ENCODE peak calls at places on chromosomes 16 and 17, in nine cellular contexts. Q is thoracic aorta; Y is PC-9; L is CD8-positive, alpha-beta T cell; A is cardiac muscle cell; G is psoas muscle; S is hepatocyte; V is heart right ventricle; J is A549. P is an unnamed sample.

GRCh38 chr17:21275047-21275578 is 9.4 kb upstream of the MAP2K3 start:
- DNase-seq in Q (no peak), Y (no peak), L (no peak), A (no peak), G (peak), S (peak), V (no peak), J (no peak), P (no peak)

GRCh38 chr16:53041196-53041977 is 11.3 kb downstream of the CHD9NB start:
- DNase-seq in Q (no peak), Y (peak), L (no peak), A (peak), G (peak), S (peak), V (peak), J (no peak), P (peak)

GRCh38 chr16:14002416-14002815 is 68.7 kb upstream of the MRTFB start:
- DNase-seq in Q (no peak), Y (no peak), L (no peak), A (no peak), G (no peak), S (no peak), V (no peak), J (no peak), P (no peak)

GRCh38 chr16:49919327-49919726 is 63.4 kb upstream of the ZNF423 start:
- DNase-seq in Q (no peak), Y (no peak), L (no peak), A (no peak), G (no peak), S (no peak), V (no peak), J (no peak), P (no peak)

GRCh38 chr17:61164517-61164916 is 235.1 kb upstream of the TBX2 start:
- DNase-seq in Q (no peak), Y (no peak), L (no peak), A (no peak), G (no peak), S (no peak), V (no peak), J (no peak), P (no peak)

GRCh38 chr17:19713901-19714361 is 2.5 kb downstream of the SLC47A2 start:
- DNase-seq in Q (no peak), Y (no peak), L (no peak), A (no peak), G (no peak), S (no peak), V (no peak), J (no peak), P (no peak)

GRCh38 chr17:35244345-35245195 is 1.7 kb downstream of the SLFN5 start:
- DNase-seq in Q (peak), Y (peak), L (peak), A (peak), G (peak), S (peak), V (peak), J (peak), P (peak)

GRCh38 chr17:71379512-71379911 is 741.3 kb upstream of the SOX9 start:
- DNase-seq in Q (no peak), Y (no peak), L (no peak), A (no peak), G (no peak), S (no peak), V (no peak), J (no peak), P (no peak)

GRCh38 chr17:69450857-69451410 is 36.4 kb downstream of the MAP2K6 start:
- DNase-seq in Q (no peak), Y (no peak), L (no peak), A (peak), G (no peak), S (no peak), V (no peak), J (no peak), P (no peak)

GRCh38 chr17:3886776-3887175 is 6.1 kb downstream of the CAMKK1 start:
- DNase-seq in Q (no peak), Y (no peak), L (no peak), A (no peak), G (no peak), S (no peak), V (peak), J (no peak), P (no peak)

GRCh38 chr17:18960803-18961511 is 9.0 kb downstream of the SLC5A10 start:
- DNase-seq in Q (peak), Y (no peak), L (peak), A (peak), G (peak), S (peak), V (peak), J (peak), P (no peak)

GRCh38 chr16:80066805-80067580 is 466.5 kb upstream of the MAF start:
- DNase-seq in Q (no peak), Y (no peak), L (no peak), A (no peak), G (no peak), S (no peak), V (no peak), J (no peak), P (no peak)

GRCh38 chr16:82649766-82650165 is 23.0 kb downstream of the CDH13 start:
- DNase-seq in Q (no peak), Y (no peak), L (no peak), A (no peak), G (no peak), S (no peak), V (no peak), J (no peak), P (no peak)

GRCh38 chr17:8123695-8124349 is at the start of gene HES7:
- DNase-seq in Q (no peak), Y (no peak), L (no peak), A (no peak), G (peak), S (peak), V (peak), J (peak), P (no peak)

GRCh38 chr16:69328854-69329316 is 1.5 kb downstream of the PDF start:
- DNase-seq in Q (no peak), Y (peak), L (no peak), A (no peak), G (no peak), S (no peak), V (no peak), J (no peak), P (no peak)

GRCh38 chr16:67164599-67165061 is at the start of gene HSF4:
- DNase-seq in Q (no peak), Y (no peak), L (no peak), A (peak), G (peak), S (peak), V (no peak), J (no peak), P (no peak)

GRCh38 chr17:16363749-16364536 is 10.7 kb upstream of the CENPV start:
- DNase-seq in Q (peak), Y (no peak), L (peak), A (peak), G (peak), S (peak), V (peak), J (peak), P (no peak)

GRCh38 chr16:19169081-19169639 is 1.1 kb downstream of the SYT17 start:
- DNase-seq in Q (no peak), Y (no peak), L (no peak), A (no peak), G (peak), S (no peak), V (no peak), J (no peak), P (no peak)

GRCh38 chr16:79751785-79752184 is 151.2 kb upstream of the MAF start:
- DNase-seq in Q (peak), Y (no peak), L (no peak), A (peak), G (peak), S (no peak), V (peak), J (no peak), P (peak)

GRCh38 chr16:86732621-86733297 is 154.4 kb downstream of the FOXL1 start:
- DNase-seq in Q (no peak), Y (no peak), L (no peak), A (peak), G (peak), S (no peak), V (no peak), J (no peak), P (no peak)

GRCh38 chr17:40319651-40320550 is 10.9 kb downstream of the RARA start:
- DNase-seq in Q (no peak), Y (no peak), L (peak), A (no peak), G (peak), S (peak), V (no peak), J (no peak), P (no peak)

GRCh38 chr17:81419333-81419885 is 24.2 kb downstream of the BAHCC1 start:
- DNase-seq in Q (peak), Y (peak), L (no peak), A (peak), G (peak), S (peak), V (peak), J (peak), P (no peak)

GRCh38 chr16:12011565-12011964 is 35.0 kb downstream of the SNX29 start:
- DNase-seq in Q (no peak), Y (no peak), L (no peak), A (no peak), G (no peak), S (no peak), V (no peak), J (no peak), P (no peak)

GRCh38 chr17:49290690-49291326 is 60.2 kb upstream of the PHOSPHO1 start:
- DNase-seq in Q (no peak), Y (no peak), L (no peak), A (peak), G (no peak), S (peak), V (peak), J (peak), P (no peak)

GRCh38 chr17:67689534-67690177 is 28.1 kb upstream of the NOL11 start:
- DNase-seq in Q (peak), Y (peak), L (peak), A (peak), G (no peak), S (peak), V (peak), J (peak), P (no peak)

GRCh38 chr16:27639588-27640276 is 89.8 kb downstream of the KATNIP start:
- DNase-seq in Q (no peak), Y (no peak), L (no peak), A (peak), G (no peak), S (peak), V (peak), J (peak), P (peak)
- H3K27ac ChIP-seq in Q (no peak), Y (no peak), L (no peak), A (peak), G (no peak), S (no peak), V (no peak), J (no peak), P (peak)

GRCh38 chr17:41407226-41407625 is 9.8 kb upstream of the KRT31 start:
- DNase-seq in Q (no peak), Y (no peak), L (no peak), A (no peak), G (no peak), S (no peak), V (no peak), J (no peak), P (no peak)
- H3K27ac ChIP-seq in Q (no peak), Y (no peak), L (no peak), A (no peak), G (no peak), S (no peak), V (no peak), J (no peak), P (no peak)

DNA sequence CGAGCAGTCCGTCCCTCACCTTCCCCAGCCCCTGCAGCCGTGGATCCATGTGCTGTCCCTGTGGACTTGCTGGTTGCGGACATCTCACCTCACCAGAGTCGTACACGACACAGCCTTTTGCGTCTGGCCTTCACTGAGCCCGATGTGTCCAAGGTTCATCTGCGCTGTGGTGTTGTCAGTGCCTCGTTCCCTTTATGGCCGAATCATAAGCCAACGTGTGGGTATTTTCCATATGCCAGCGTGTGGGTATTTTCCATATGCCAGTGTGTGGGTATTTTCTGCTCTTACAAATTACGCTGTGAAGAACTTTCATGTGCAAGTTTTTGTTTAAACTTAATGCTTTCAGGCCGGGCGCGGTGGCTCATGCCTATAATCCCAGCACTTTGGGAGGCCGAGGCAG is 31.6 kb downstream of the TBCD start:
- DNase-seq in Q (no peak), Y (no peak), L (no peak), A (no peak), G (peak), S (no peak), V (no peak), J (no peak), P (no peak)
- H3K27ac ChIP-seq in Q (no peak), Y (no peak), L (no peak), A (no peak), G (no peak), S (no peak), V (peak), J (no peak), P (no peak)

GRCh38 chr16:57070986-57071540 is 21.3 kb upstream of the CPNE2 start:
- DNase-seq in Q (no peak), Y (no peak), L (no peak), A (no peak), G (no peak), S (no peak), V (no peak), J (no peak), P (no peak)

GRCh38 chr16:57071840-57072541 is 20.4 kb upstream of the CPNE2 start:
- DNase-seq in Q (no peak), Y (peak), L (no peak), A (peak), G (no peak), S (no peak), V (no peak), J (peak), P (peak)

GRCh38 chr16:57070424-57070823 is 22.0 kb upstream of the CPNE2 start:
- DNase-seq in Q (no peak), Y (no peak), L (no peak), A (no peak), G (no peak), S (no peak), V (no peak), J (no peak), P (no peak)

GRCh38 chr16:57069053-57069452 is 23.3 kb upstream of the CPNE2 start:
- DNase-seq in Q (no peak), Y (no peak), L (no peak), A (no peak), G (no peak), S (no peak), V (no peak), J (no peak), P (no peak)

DNA sequence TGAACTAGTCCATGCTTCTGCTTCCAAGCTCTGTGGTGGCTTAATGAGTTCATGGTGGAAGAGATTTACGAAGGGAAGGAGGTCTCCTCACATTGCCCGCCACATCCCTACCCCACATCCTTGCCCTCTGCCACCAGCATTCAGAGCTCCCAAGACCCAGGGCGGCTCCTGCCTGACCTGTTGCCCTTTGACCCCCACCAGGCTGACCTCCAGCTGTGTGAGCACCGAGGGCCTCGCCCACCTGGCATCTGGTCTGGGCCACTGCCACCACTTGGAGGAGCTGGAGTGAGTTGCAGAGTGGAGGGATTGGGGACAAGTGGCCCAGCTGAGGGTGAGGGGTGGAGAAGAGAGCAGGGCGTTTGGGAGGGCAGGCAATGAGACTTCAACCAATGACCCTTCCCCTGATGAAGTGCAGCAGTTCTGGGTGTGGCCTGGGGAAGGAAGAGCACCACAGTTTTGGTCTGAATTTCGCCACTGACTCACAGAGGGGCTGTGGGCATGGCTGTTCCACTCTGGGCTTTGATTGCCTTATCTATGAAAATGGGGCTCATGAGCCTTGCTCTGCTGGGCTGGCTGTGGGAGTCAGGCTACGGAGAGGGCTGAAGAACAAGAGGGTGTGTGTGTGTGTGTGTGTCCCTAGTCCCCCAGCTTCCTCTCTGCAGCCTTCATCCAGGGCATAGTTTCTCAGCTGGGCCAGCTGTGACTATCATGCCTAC is 22.6 kb upstream of the CPNE2 start:
- DNase-seq in Q (no peak), Y (no peak), L (no peak), A (no peak), G (no peak), S (no peak), V (no peak), J (no peak), P (no peak)
- H3K27ac ChIP-seq in Q (no peak), Y (no peak), L (peak), A (no peak), G (no peak), S (no peak), V (no peak), J (no peak), P (no peak)

DNA sequence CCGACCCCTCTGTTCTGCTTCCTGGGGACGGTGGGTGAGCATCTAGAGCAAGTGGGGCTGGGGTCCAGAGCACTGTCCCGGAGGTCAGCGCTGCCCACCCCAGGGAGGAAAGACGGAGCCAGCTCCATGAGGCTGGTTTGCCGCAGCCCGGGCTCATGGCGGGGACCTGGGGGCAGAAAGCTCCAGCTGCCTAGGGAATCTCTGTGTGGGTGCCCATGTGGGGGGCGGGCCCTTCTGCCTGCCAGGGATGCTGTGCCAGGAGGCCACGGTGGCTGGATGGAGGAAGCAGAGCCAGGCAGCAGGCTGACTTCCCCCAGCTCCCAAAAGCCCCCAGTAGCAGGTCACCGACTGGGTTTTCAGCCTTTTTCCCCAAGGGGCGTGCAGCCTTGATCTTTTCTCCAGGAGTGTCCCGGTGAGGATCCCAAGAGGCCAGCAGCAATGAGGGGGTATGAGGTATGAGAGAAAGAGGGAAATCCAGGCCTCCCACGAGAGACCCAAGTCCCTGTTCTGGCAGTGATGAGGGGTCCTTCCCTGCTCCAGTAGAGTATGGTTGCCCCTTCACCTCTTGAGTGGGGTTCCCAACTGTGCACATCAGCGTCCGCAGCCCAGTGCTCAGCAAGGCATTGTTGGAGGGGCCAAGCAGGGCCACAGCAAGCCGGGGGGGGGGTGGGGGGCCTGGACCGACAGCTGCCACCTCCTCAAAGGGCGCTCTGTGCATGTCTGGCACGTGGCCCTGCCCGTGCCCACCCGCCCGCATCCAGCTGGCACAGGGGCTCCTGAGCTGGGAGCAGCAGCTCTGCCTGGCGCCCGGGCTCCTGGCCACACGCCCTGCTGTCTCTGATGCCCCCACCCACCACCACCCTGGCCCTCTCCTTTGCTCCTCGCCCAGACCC is 15.6 kb upstream of the BCAR1 start:
- DNase-seq in Q (no peak), Y (no peak), L (no peak), A (no peak), G (no peak), S (no peak), V (no peak), J (no peak), P (no peak)
- H3K27ac ChIP-seq in Q (no peak), Y (no peak), L (no peak), A (peak), G (peak), S (no peak), V (peak), J (peak), P (no peak)

DNA sequence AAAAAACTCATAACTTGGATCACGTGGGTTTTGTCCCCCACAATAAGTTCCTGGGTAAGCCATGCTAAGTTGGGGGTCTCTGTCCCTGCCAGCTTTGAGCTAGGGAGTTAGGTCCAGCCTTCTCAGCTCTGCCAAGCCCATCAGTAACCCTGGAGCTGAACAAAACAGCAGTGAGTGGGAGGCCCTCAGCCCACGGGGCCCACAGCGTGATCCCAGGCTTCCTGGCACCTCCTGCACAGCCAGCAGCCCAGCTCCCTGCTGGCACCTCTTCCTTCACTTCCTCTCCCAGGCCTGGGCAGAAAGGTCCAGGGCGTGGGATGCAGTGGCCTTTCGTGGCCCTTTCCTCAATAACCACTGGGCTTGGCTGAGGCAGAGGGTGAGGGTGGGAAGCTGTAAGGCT is 35.6 kb upstream of the CDC42EP4 start:
- DNase-seq in Q (no peak), Y (no peak), L (no peak), A (peak), G (peak), S (no peak), V (no peak), J (no peak), P (no peak)
- H3K27ac ChIP-seq in Q (peak), Y (no peak), L (no peak), A (no peak), G (no peak), S (peak), V (no peak), J (no peak), P (no peak)